ENCODE peak calls at places on chromosomes 7 and 10, in four cellular contexts. E, J, A and K are unnamed samples. For H3K4me1, the result is how much of the 10 kb centered on the place peaks cover.

GRCh38 chr7:44607141-44608068 is 978 bp downstream of the OGDH start:
- DNase-seq in J (no peak), E (no peak), A (no peak), K (no peak)

GRCh38 chr10:7354330-7355047 is 56.3 kb downstream of the SFMBT2 start:
- DNase-seq in A (no peak), J (peak), E (peak), K (no peak)

GRCh38 chr10:70561051-70561450 is 41.5 kb downstream of the PRF1 start:
- DNase-seq in J (no peak), A (no peak), E (no peak), K (no peak)

GRCh38 chr10:128098631-128099030 is 27.6 kb downstream of the MKI67 start:
- DNase-seq in J (no peak), A (no peak), E (no peak), K (no peak)

GRCh38 chr7:43583424-43584199 is 704 bp downstream of the STK17A start:
- DNase-seq in J (peak), A (no peak), E (no peak), K (peak)

GRCh38 chr7:129781128-129781855 is 169.8 kb downstream of the NRF1 start:
- DNase-seq in A (no peak), E (peak), J (no peak), K (peak)

GRCh38 chr7:155816192-155816508 is 3.9 kb upstream of the SHH start:
- DNase-seq in A (no peak), E (no peak), J (no peak), K (no peak)

GRCh38 chr7:106611911-106612310 is 49.0 kb downstream of the CCDC71L start:
- DNase-seq in A (no peak), J (no peak), E (no peak), K (no peak)

GRCh38 chr10:94097656-94098055 is 103.9 kb downstream of the PLCE1 start:
- DNase-seq in E (no peak), A (no peak), J (no peak), K (no peak)

GRCh38 chr7:131026297-131027003 is 292.4 kb upstream of the KLF14 start:
- DNase-seq in J (no peak), A (no peak), E (no peak), K (no peak)

GRCh38 chr10:93654201-93654600 is 41.9 kb downstream of the PDE6C start:
- DNase-seq in J (no peak), A (no peak), E (no peak), K (no peak)

GRCh38 chr7:99375070-99375807 is 709 bp downstream of the ARPC1B start:
- DNase-seq in E (peak), A (no peak), J (peak), K (peak)

GRCh38 chr10:89653410-89653828 is 8.4 kb upstream of the PANK1 start:
- DNase-seq in E (no peak), J (no peak), A (peak), K (no peak)

GRCh38 chr7:14841850-14842249 is 60.7 kb downstream of the DGKB start:
- DNase-seq in E (no peak), A (no peak), J (no peak), K (no peak)

GRCh38 chr7:481219-481930 is 38.3 kb downstream of the PDGFA start:
- DNase-seq in J (no peak), E (no peak), A (no peak), K (no peak)

GRCh38 chr7:27409776-27410175 is 167.2 kb downstream of the EVX1 start:
- DNase-seq in J (no peak), A (no peak), E (no peak), K (no peak)

GRCh38 chr10:93630609-93631320 is 18.4 kb downstream of the PDE6C start:
- DNase-seq in A (no peak), E (no peak), J (no peak), K (no peak)

GRCh38 chr10:112562803-112563663 is 116.0 kb downstream of the VTI1A start:
- DNase-seq in A (no peak), J (no peak), E (no peak), K (no peak)

GRCh38 chr10:109961181-109962001 is 38.1 kb upstream of the XPNPEP1 start:
- DNase-seq in E (no peak), A (no peak), J (no peak), K (peak)

GRCh38 chr10:6473901-6474370 is 106.1 kb downstream of the PRKCQ start:
- DNase-seq in E (no peak), J (peak), A (peak), K (no peak)

GRCh38 chr7:28807396-28807994 is 150.6 kb downstream of the TRIL start:
- DNase-seq in J (no peak), A (no peak), E (no peak), K (no peak)

GRCh38 chr7:128322040-128322643 is 21.6 kb downstream of the RBM28 start:
- DNase-seq in J (peak), A (no peak), E (no peak), K (peak)

GRCh38 chr10:5611899-5612680 is 54.3 kb downstream of the ASB13 start:
- DNase-seq in E (no peak), A (no peak), J (no peak), K (no peak)

GRCh38 chr10:63588436-63589180 is 67.4 kb downstream of the REEP3 start:
- DNase-seq in A (no peak), J (peak), E (no peak), K (no peak)

GRCh38 chr10:126171555-126171954 is 216.7 kb downstream of the ADAM12 start:
- DNase-seq in J (no peak), E (no peak), A (no peak), K (no peak)

GRCh38 chr10:46999217-46999616 is 88.0 kb downstream of the PTPN20 start:
- DNase-seq in E (no peak), A (no peak), J (no peak), K (no peak)

GRCh38 chr7:150858236-150859197 is 6.2 kb downstream of the AOC1 start:
- DNase-seq in A (no peak), E (no peak), J (no peak), K (no peak)

GRCh38 chr10:114413398-114413797 is 9.1 kb upstream of the AFAP1L2 start:
- DNase-seq in A (no peak), E (peak), J (no peak), K (no peak)

GRCh38 chr10:58435297-58435696 is 50.1 kb downstream of the TFAM start:
- DNase-seq in J (peak), E (peak), A (no peak), K (peak)

GRCh38 chr7:106609416-106609815 is 51.5 kb downstream of the CCDC71L start:
- DNase-seq in A (no peak), E (no peak), J (no peak), K (no peak)

DNA sequence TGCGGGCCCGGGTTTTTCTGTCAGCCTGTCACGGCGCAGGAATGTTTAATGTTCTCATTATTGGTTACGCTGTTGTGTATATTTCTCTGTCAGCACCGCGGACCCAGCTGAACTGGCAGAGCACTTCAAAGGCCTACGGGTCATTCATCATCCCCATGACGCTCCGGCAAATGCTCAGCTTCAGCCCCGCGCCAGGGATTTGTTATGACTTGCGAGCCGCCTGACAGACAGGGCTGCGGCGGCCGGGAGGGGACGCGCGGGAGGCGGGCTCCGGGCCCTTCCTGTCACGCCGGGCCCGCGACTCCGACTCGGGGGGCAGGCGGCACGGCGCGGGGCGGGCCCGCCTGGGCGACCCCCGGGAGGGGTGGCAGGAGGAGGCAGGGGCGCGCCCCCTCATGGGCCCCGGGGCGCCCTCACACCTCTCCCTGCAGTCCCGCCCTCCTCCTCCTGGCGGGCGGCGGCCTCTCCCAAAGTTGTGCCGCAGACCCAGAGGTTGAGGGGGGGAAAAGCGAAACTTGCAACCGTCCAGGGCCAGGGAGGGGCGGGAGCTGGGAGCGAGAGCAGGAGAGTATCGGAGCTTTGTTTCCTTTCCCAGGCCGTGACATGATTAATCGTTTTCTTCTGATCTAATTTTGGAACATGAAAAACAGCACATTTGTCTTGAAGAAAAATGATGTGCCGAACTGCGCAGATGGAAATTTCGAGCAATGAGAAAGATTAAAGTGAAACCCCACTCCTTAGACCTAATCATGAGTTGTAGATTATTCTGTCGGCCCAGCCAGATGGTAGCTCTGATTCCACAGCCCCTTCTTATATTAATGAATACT is 59.3 kb upstream of the COMTD1 start:
- DNase-seq in E (peak), J (peak), A (no peak), K (peak)
- TF ChIP-seq CTCF in E (peak), J (no peak), A (peak), K (no peak)

DNA sequence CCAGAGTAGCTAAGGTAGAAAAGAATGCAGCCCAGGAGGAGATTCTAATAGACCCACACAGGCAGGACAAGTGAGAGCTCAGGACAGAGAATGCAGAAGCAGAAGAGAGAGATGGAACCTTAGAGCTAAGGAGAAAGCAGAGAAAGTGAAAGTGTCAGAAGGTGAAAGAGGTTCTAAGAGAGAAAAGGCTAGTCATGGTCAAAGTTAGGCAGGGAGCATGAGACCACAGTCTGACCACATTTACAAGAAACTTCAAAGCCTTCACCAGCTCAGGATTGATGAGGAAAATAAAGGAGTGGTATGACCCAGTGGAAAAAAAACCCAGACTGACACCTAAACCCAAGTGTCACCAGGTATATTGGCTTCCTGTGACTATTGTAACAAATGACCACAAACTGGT is 131.8 kb upstream of the WDR11 start:
- DNase-seq in E (no peak), J (no peak), A (peak), K (no peak)
- TF ChIP-seq JUNB in E (no peak), J (no peak), A (no peak), K (no peak)

DNA sequence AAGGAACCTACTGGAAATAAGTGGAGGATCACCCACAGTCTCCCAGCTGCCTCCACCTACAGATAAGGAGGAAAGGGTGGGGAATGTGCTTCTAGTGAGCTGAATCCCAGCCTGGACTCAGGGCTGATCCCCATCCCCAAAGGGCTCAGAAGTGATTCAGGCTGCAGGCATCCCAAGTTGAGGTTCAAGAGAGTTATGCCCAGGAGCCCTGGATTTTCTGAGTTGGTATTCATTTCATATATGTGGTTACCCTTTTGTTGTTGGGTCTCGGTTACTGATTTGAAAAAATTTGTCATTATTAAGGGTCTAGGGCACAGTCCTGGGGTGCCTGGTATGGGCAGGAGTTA is 30.0 kb upstream of the SRGN start:
- DNase-seq in E (no peak), J (peak), A (no peak), K (no peak)
- H3K4me1 ChIP-seq in E (under half), J (under half), A (half or more), K (under half)

DNA sequence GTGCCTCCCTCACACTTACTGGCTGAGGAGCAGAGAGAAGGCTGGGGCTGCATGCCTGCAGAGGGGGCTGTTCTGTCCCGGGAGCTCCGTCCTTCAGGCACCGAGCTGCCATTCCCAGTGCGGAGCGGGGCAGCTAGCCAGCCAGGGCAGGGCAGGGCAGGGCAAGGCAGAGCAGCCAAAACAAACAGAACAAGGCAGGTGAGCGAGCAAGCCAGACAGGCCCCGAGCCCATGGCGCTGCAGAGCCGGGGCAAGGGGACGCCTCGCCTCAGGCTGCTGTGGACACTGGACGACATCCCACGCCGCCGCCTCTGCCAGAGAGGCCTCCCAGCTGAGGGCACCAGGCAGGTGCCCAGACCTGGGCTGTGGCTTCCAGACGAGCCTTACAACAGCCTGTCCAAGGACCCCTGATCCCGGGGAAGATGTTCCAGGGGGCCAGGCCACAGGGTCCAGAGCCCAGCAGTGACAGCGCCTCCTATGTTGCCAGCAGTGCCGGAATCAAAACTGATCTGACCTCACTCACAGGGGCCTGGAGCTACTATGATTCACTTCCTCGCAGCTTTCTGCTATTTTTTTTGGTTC is 8.2 kb upstream of the NDST2 start:
- DNase-seq in E (no peak), J (no peak), A (no peak), K (peak)
- TF ChIP-seq CTCF in E (no peak), J (peak), A (no peak), K (peak)

GRCh38 chr7:158281441-158281840 is 306.2 kb downstream of the PTPRN2 start:
- DNase-seq in A (no peak), E (no peak), J (no peak), K (no peak)

GRCh38 chr7:158284121-158284520 is 303.5 kb downstream of the PTPRN2 start:
- DNase-seq in E (no peak), A (no peak), J (no peak), K (no peak)

GRCh38 chr7:158280467-158281154 is 307.0 kb downstream of the PTPRN2 start:
- DNase-seq in E (no peak), J (no peak), A (no peak), K (no peak)

GRCh38 chr7:158283016-158283974 is 304.3 kb downstream of the PTPRN2 start:
- DNase-seq in J (no peak), E (no peak), A (no peak), K (no peak)

DNA sequence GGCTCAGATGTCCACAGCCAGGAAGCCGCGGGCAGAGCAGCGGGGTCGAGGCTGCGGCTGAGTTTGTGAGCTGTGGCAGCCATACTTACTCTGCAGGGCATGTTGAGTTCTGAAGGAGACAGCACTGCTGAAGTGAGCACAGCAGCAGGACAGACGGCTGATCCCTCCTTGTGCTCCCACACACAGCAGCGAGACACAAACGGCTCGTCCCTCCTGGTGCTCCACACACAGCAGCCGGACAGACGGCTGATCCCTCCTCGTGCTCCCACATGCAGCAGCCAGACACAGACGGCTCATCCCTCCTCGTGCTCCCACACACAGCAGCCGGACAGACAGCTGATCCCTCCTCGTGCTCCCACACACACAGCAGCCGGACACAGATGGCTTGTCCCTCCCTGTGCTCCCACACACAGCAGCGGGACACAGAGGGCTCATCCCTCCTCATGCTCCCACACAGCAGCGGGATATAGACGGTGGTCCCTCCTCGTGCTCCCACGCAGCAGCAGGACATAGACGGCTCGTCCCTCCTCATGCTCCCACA is 305.1 kb downstream of the PTPRN2 start:
- DNase-seq in E (no peak), J (no peak), A (no peak), K (no peak)
- TF ChIP-seq JUNB in E (no peak), J (no peak), A (no peak), K (no peak)

GRCh38 chr7:25852249-25852994 is 299.6 kb upstream of the NFE2L3 start:
- DNase-seq in J (no peak), A (no peak), E (no peak), K (peak)
- H3K4me1 ChIP-seq in J (under half), A (under half), E (under half), K (under half)